ENCODE peak calls at places on chromosomes 3 and 15, in five cellular contexts. Q is SK-N-SH, V is PC-3, F is MM.1S, L is HCT116. D is an unnamed sample. For H3K9me2, the result is how much of the 10 kb centered on the place peaks cover.

GRCh38 chr3:123757281-123757940 is 126.7 kb downstream of the MYLK start:
- DNase-seq in Q (no peak), V (no peak), F (peak), L (no peak), D (peak)

GRCh38 chr3:98567646-98568280 is 25.6 kb downstream of the CPOX start:
- DNase-seq in Q (no peak), V (no peak), F (no peak), L (no peak), D (no peak)

GRCh38 chr15:92304239-92304975 is 89.3 kb upstream of the ST8SIA2 start:
- DNase-seq in Q (no peak), V (no peak), F (no peak), L (no peak), D (no peak)

GRCh38 chr3:48400824-48401433 is 28.9 kb downstream of the FBXW12 start:
- DNase-seq in Q (peak), V (peak), F (peak), L (peak), D (peak)

GRCh38 chr3:192060160-192060783 is 599.3 kb downstream of the PYDC2 start:
- DNase-seq in Q (no peak), V (no peak), F (peak), L (no peak), D (no peak)

GRCh38 chr3:146184616-146185015 is 23.6 kb upstream of the PLOD2 start:
- DNase-seq in Q (no peak), V (peak), F (no peak), L (peak), D (no peak)

GRCh38 chr3:147654827-147655226 is 245.7 kb downstream of the ZIC1 start:
- DNase-seq in Q (no peak), V (no peak), F (no peak), L (no peak), D (no peak)

GRCh38 chr3:25423780-25424179 is 4.3 kb upstream of the RARB start:
- DNase-seq in Q (no peak), V (peak), F (peak), L (no peak), D (no peak)

GRCh38 chr15:70112018-70112395 is 14.3 kb upstream of the TLE3 start:
- DNase-seq in Q (peak), V (no peak), F (no peak), L (no peak), D (no peak)

GRCh38 chr3:73255609-73256029 is 194.2 kb downstream of the EBLN2 start:
- DNase-seq in Q (peak), V (peak), F (no peak), L (no peak), D (no peak)

GRCh38 chr3:10352146-10352911 is 31.4 kb upstream of the SEC13 start:
- DNase-seq in Q (no peak), V (peak), F (no peak), L (no peak), D (no peak)

GRCh38 chr3:94028093-94028837 is at the start of gene STX19:
- DNase-seq in Q (no peak), V (peak), F (no peak), L (peak), D (no peak)
- H3K9ac ChIP-seq in Q (no peak), V (no peak), F (no peak), L (no peak), D (no peak)

GRCh38 chr3:52518723-52519444 is 14.8 kb downstream of the NT5DC2 start:
- DNase-seq in Q (peak), V (no peak), F (no peak), L (no peak), D (no peak)

GRCh38 chr3:52520141-52520667 is 13.5 kb downstream of the NT5DC2 start:
- DNase-seq in Q (no peak), V (no peak), F (no peak), L (no peak), D (no peak)

GRCh38 chr3:52519445-52520140 is 14.1 kb downstream of the NT5DC2 start:
- DNase-seq in Q (no peak), V (no peak), F (no peak), L (no peak), D (no peak)

GRCh38 chr3:52516509-52517195 is 17.0 kb downstream of the NT5DC2 start:
- DNase-seq in Q (no peak), V (no peak), F (no peak), L (no peak), D (no peak)

DNA sequence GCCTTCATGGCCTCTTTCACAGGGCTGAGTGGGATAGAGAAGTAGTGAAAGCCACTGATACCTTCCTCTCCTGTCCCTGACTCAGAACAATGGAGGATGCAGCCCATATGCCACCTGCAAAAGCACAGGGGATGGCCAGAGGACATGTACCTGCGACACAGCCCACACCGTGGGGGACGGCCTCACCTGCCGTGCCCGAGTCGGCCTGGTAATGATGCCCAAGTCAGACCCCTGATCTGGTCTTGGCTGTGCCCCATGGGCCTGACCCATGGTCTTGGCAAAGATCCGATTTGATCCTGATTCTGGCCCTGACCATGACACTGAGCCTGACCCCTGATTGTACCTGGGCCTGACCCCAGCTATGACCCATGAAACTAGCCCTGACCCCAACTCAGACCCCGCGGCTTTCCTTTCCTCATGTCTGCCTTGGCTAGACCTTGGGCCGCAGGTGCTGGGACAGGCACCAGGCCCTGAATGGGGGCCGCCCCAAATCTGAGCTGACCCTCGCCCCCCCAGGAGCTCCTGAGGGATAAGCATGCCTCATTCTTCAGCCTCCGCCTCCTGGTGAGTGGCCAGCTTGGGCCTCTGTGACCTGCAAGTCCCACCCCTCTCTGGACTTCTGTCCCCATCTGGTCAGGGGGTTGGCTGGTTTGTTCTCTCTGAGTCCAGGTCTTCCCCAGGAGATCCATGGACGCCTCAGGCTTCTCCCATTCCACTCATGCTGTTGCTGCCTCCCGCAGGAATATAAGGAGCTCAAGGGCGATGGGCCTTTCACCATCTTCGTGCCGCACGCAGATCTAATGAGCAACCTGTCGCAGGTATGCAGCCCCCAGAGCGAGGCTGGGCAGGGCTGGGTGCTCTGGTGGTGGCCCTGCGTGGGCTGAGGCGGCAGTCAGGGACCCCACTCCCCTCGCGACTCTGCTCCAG is 15.6 kb downstream of the NT5DC2 start:
- DNase-seq in Q (no peak), V (no peak), F (no peak), L (no peak), D (no peak)
- H3K4me3 ChIP-seq in Q (no peak), V (no peak), F (no peak), L (no peak), D (no peak)

DNA sequence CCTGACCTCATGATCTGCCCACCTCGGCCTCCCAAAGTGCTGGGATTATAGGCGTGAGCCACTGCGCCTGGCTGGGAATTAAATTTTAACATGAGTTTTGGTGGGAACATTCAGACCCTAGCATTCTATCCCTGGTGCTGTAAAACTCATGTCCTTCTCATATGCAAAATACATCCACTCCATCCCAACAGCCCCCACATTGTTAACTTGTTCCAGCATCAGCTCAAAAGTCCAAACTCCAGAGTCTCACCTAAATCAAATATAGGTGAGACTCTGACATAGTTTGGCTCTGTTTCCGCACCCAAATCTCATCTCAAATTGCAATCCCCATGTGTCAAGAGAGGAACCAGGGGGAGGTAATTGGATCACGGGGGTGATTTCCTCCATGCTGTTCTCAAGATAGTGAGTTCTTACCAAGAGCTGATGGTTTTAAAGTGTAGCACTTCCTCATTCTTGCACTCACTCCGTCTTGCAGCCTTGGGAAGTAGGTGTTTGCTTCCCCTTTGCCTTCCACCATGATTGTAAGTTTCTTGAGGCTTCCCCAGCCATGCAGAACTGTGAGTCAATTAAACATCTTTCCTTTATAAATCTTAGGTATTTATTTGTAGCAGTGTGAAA is 96.2 kb upstream of the PLCL2 start:
- DNase-seq in Q (no peak), V (no peak), F (no peak), L (no peak), D (no peak)
- H3K9me2 ChIP-seq in Q (under half), V (under half), F (under half), L (under half), D (under half)

GRCh38 chr3:149375164-149375823 is 2.2 kb downstream of the TM4SF1 start:
- DNase-seq in Q (no peak), V (peak), F (no peak), L (no peak), D (no peak)

GRCh38 chr3:149378420-149379388 is 1.3 kb upstream of the TM4SF1 start:
- DNase-seq in Q (no peak), V (peak), F (no peak), L (no peak), D (no peak)

GRCh38 chr3:149377408-149378111 is at the start of gene TM4SF1:
- DNase-seq in Q (no peak), V (peak), F (no peak), L (no peak), D (no peak)

GRCh38 chr3:149375824-149376196 is 1.6 kb downstream of the TM4SF1 start:
- DNase-seq in Q (no peak), V (no peak), F (no peak), L (no peak), D (no peak)

DNA sequence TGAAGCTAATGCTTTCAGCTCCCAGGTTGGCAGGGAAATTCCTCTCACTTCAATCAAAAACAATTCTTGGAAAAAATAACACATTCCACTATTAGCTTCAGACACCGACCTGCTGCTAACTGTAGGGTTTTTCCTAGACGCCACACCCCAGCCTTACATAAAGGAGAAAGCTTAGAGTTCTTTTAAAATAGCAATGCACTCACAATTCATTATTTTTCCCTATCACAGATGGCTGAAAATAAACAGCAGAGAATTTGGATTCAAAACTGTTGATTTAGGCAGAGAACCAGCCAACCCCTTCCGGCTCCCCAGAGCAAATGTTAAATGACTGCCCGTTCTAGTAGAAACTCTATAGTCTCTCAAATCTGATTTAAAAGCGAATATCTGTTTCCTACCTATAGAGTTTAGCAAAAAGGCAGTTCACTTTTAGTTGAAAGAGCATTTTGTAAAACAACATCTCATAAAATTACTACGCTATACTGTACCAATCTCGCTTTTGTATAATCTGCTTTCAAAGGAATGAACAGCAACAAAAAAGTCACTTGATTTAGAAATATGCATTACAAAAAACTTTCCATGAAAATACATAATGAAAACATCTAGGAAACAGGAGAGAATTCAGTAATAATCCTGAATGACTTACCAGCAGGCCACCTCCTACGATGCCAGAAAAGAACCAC is 581 bp downstream of the TM4SF1 start:
- DNase-seq in Q (no peak), V (peak), F (no peak), L (no peak), D (no peak)
- H3K9ac ChIP-seq in Q (peak), V (peak), F (no peak), L (no peak), D (no peak)

DNA sequence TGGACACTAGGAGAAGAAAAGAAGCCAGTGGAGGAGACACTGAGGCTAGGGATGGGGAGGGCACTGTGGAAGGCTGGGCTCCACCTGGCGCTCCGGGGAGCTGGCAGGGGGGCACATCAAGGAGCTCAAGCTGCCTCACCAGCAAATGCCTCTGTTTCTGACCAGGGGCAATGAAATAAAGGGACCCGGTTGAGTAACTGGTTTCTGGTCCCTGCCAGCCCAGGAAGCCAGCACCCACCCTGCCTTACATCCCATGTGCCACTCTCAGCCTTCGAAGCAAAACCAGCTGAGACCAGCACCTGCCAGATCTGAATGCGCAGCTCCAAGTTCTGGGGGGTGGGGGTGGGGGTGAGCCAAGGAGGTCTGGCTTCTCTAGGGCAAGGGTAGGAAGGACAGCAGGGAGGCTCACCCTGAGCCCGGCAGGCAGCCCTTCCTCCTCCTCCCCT is 359 bp upstream of the PAK6 start:
- DNase-seq in Q (peak), V (no peak), F (no peak), L (no peak), D (no peak)
- H3K4me3 ChIP-seq in Q (peak), V (peak), F (peak), L (peak), D (peak)

GRCh38 chr3:179541094-179541493 is 21.6 kb upstream of the ACTL6A start:
- DNase-seq in Q (no peak), V (no peak), F (no peak), L (no peak), D (peak)
- H3K9me2 ChIP-seq in Q (under half), V (under half), F (under half), L (under half), D (under half)

GRCh38 chr3:194294199-194294887 is 56.8 kb downstream of the CPN2 start:
- DNase-seq in Q (peak), V (no peak), F (no peak), L (no peak), D (peak)

GRCh38 chr3:194298331-194299227 is 52.5 kb downstream of the CPN2 start:
- DNase-seq in Q (peak), V (no peak), F (no peak), L (no peak), D (no peak)

GRCh38 chr3:194296832-194297666 is 54.1 kb downstream of the CPN2 start:
- DNase-seq in Q (no peak), V (no peak), F (no peak), L (peak), D (no peak)

GRCh38 chr3:194294888-194295214 is 56.3 kb downstream of the CPN2 start:
- DNase-seq in Q (peak), V (no peak), F (no peak), L (no peak), D (no peak)

GRCh38 chr3:194296448-194296831 is 54.7 kb downstream of the CPN2 start:
- DNase-seq in Q (no peak), V (peak), F (no peak), L (peak), D (no peak)
- H3K9ac ChIP-seq in Q (no peak), V (peak), F (no peak), L (peak), D (no peak)

GRCh38 chr3:103082501-103082900 is 647.7 kb downstream of the ZPLD1 start:
- DNase-seq in Q (no peak), V (no peak), F (no peak), L (no peak), D (no peak)

GRCh38 chr3:103075282-103075681 is 640.5 kb downstream of the ZPLD1 start:
- DNase-seq in Q (no peak), V (no peak), F (no peak), L (no peak), D (no peak)

DNA sequence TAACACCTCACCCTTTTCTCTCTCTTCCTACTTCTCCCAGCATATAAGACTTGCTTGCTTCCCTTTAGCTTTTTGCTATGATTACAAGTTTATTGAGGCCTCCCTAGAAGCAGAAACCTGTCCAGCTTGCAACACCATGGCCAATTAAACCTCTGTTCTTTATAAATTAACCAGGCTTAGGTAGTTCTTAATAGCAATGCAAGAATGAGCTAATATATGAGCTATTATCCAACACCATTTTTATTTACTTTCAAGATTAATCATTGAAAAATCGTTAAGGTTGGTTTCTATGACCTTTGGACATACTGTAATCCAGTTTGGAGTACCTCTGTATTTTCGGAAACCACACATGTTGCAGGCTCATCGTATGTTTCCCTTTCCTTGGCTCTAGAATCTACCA is 643.1 kb downstream of the ZPLD1 start:
- DNase-seq in Q (no peak), V (no peak), F (no peak), L (no peak), D (no peak)
- H3K4me3 ChIP-seq in Q (no peak), V (no peak), F (no peak), L (no peak), D (no peak)

DNA sequence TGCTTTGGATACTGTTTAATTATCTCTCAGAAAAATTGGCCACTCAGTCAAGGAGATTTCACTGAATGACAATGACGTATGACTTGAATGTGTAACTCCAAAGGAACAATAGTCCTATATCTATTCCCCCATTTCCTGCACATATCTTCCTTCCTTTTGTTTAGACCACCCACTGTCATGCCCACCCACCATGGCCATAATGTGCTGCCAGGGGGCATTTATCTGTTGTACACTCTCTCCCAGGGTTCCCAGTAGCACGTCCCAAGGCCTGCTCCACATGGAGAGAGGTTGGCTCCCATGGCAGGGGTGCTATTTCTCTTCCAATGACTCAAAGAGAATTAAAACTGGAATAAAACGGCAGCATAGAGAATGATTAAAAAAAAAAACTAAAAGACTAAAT is 36.8 kb upstream of the CTNNB1 start:
- DNase-seq in Q (no peak), V (no peak), F (no peak), L (no peak), D (no peak)
- H3K9me2 ChIP-seq in Q (under half), V (under half), F (under half), L (under half), D (under half)

GRCh38 chr15:33200903-33201302 is 6.4 kb upstream of the FMN1 start:
- DNase-seq in Q (no peak), V (peak), F (no peak), L (no peak), D (no peak)
- H3K9ac ChIP-seq in Q (no peak), V (no peak), F (no peak), L (no peak), D (no peak)